ENCODE peak calls at places on chromosomes 7 and 10, in seven cellular contexts. C, Z, W, E, H, Y and Q are unnamed samples. For H3K4me1, the result is how much of the 10 kb centered on the place peaks cover.

GRCh38 chr7:156751319-156751718 is 110.7 kb downstream of the RNF32 start:
- DNase-seq in C (no peak), Z (peak), W (peak), E (no peak), H (no peak), Y (no peak), Q (no peak)

GRCh38 chr7:16918288-16918895 is 36.6 kb upstream of the AGR3 start:
- DNase-seq in C (no peak), Z (peak), W (peak), E (no peak), H (no peak), Y (peak), Q (peak)

GRCh38 chr7:124085168-124085567 is 52.3 kb upstream of the TMEM229A start:
- DNase-seq in C (no peak), Z (no peak), W (no peak), E (no peak), H (no peak), Y (no peak), Q (no peak)

GRCh38 chr7:33686001-33686591 is 219.2 kb upstream of the BMPER start:
- DNase-seq in C (no peak), Z (no peak), W (no peak), E (no peak), H (peak), Y (no peak), Q (no peak)

GRCh38 chr7:143975617-143976016 is 21.0 kb downstream of the OR2F1 start:
- DNase-seq in C (no peak), Z (peak), W (peak), E (no peak), H (no peak), Y (no peak), Q (no peak)

GRCh38 chr10:116742367-116743265 is at the start of gene HSPA12A:
- DNase-seq in C (peak), Z (peak), W (peak), E (peak), H (peak), Y (peak), Q (no peak)

GRCh38 chr10:123537188-123537961 is 128.8 kb upstream of the GPR26 start:
- DNase-seq in C (no peak), Z (no peak), W (no peak), E (no peak), H (no peak), Y (no peak), Q (no peak)

GRCh38 chr7:71984348-71984747 is 427.8 kb downstream of the CALN1 start:
- DNase-seq in C (no peak), Z (no peak), W (no peak), E (no peak), H (no peak), Y (no peak), Q (no peak)

GRCh38 chr10:65394898-65395297 is 1530.9 kb upstream of the LRRTM3 start:
- DNase-seq in C (no peak), Z (no peak), W (no peak), E (no peak), H (no peak), Y (no peak), Q (no peak)

GRCh38 chr7:146235210-146235609 is 118.6 kb downstream of the CNTNAP2 start:
- DNase-seq in C (no peak), Z (no peak), W (no peak), E (no peak), H (no peak), Y (no peak), Q (no peak)

GRCh38 chr10:81957976-81958375 is 83.0 kb downstream of the NRG3 start:
- DNase-seq in C (no peak), Z (no peak), W (no peak), E (no peak), H (no peak), Y (no peak), Q (no peak)

GRCh38 chr7:128112018-128112780 is 81.0 kb upstream of the LRRC4 start:
- DNase-seq in C (peak), Z (no peak), W (no peak), E (no peak), H (no peak), Y (no peak), Q (no peak)

GRCh38 chr7:96691692-96692091 is 18.0 kb downstream of the SEM1 start:
- DNase-seq in C (no peak), Z (no peak), W (no peak), E (no peak), H (no peak), Y (no peak), Q (no peak)

GRCh38 chr7:41257660-41258059 is 445.2 kb downstream of the INHBA start:
- DNase-seq in C (no peak), Z (no peak), W (no peak), E (no peak), H (no peak), Y (no peak), Q (no peak)

GRCh38 chr10:109762556-109762955 is 160.8 kb downstream of the XPNPEP1 start:
- DNase-seq in C (no peak), Z (no peak), W (no peak), E (no peak), H (no peak), Y (no peak), Q (no peak)

GRCh38 chr7:45610660-45611299 is 36.6 kb downstream of the ADCY1 start:
- DNase-seq in C (no peak), Z (no peak), W (no peak), E (no peak), H (no peak), Y (no peak), Q (no peak)

GRCh38 chr7:101166909-101167644 is 1.7 kb upstream of the VGF start:
- DNase-seq in C (no peak), Z (peak), W (no peak), E (no peak), H (no peak), Y (no peak), Q (no peak)

GRCh38 chr10:67668448-67668847 is 27.5 kb downstream of the CTNNA3 start:
- DNase-seq in C (no peak), Z (peak), W (peak), E (no peak), H (no peak), Y (no peak), Q (no peak)

GRCh38 chr10:63518690-63519288 is 2.4 kb upstream of the REEP3 start:
- DNase-seq in C (no peak), Z (no peak), W (no peak), E (no peak), H (no peak), Y (no peak), Q (no peak)

GRCh38 chr10:100579261-100579660 is 43.5 kb downstream of the HIF1AN start:
- DNase-seq in C (no peak), Z (no peak), W (no peak), E (no peak), H (no peak), Y (no peak), Q (no peak)

GRCh38 chr10:133229265-133230022 is 573 bp upstream of the UTF1 start:
- DNase-seq in C (no peak), Z (no peak), W (peak), E (no peak), H (no peak), Y (no peak), Q (no peak)

GRCh38 chr7:141651417-141651816 is 50.5 kb downstream of the DENND11 start:
- DNase-seq in C (peak), Z (no peak), W (no peak), E (no peak), H (no peak), Y (no peak), Q (no peak)

GRCh38 chr7:47557317-47557985 is 24.5 kb downstream of the TNS3 start:
- DNase-seq in C (no peak), Z (peak), W (peak), E (no peak), H (no peak), Y (no peak), Q (no peak)

GRCh38 chr10:47339759-47340612 is 8.2 kb upstream of the RBP3 start:
- DNase-seq in C (peak), Z (no peak), W (no peak), E (no peak), H (no peak), Y (no peak), Q (no peak)

GRCh38 chr7:135877799-135878198 is 99.4 kb downstream of the MTPN start:
- DNase-seq in C (no peak), Z (peak), W (peak), E (no peak), H (no peak), Y (no peak), Q (no peak)

GRCh38 chr10:70266056-70266455 is 17.7 kb downstream of the NPFFR1 start:
- DNase-seq in C (no peak), Z (no peak), W (no peak), E (no peak), H (no peak), Y (no peak), Q (no peak)

GRCh38 chr7:6268909-6269306 is 3.5 kb downstream of the CYTH3 start:
- DNase-seq in C (no peak), Z (no peak), W (no peak), E (no peak), H (no peak), Y (no peak), Q (no peak)

GRCh38 chr10:106795619-106796018 is 368.9 kb downstream of the SORCS1 start:
- DNase-seq in C (no peak), Z (no peak), W (peak), E (peak), H (no peak), Y (peak), Q (no peak)

GRCh38 chr10:103789771-103790201 is 65.6 kb downstream of the SH3PXD2A start:
- DNase-seq in C (no peak), Z (no peak), W (no peak), E (peak), H (no peak), Y (no peak), Q (no peak)

GRCh38 chr10:121664671-121665070 is 66.4 kb upstream of the FGFR2 start:
- DNase-seq in C (no peak), Z (no peak), W (no peak), E (no peak), H (no peak), Y (no peak), Q (no peak)

GRCh38 chr7:135991322-135991721 is 14.2 kb upstream of the MTPN start:
- DNase-seq in C (no peak), Z (no peak), W (no peak), E (no peak), H (no peak), Y (no peak), Q (no peak)

GRCh38 chr10:119370972-119371703 is 163.8 kb downstream of the GRK5 start:
- DNase-seq in C (peak), Z (peak), W (peak), E (peak), H (no peak), Y (no peak), Q (no peak)

GRCh38 chr10:127398140-127398966 is 150.8 kb upstream of the NPS start:
- DNase-seq in C (no peak), Z (peak), W (peak), E (no peak), H (no peak), Y (peak), Q (no peak)

GRCh38 chr7:108627476-108628051 is 57.9 kb downstream of the DNAJB9 start:
- DNase-seq in C (no peak), Z (no peak), W (no peak), E (no peak), H (no peak), Y (no peak), Q (no peak)

DNA sequence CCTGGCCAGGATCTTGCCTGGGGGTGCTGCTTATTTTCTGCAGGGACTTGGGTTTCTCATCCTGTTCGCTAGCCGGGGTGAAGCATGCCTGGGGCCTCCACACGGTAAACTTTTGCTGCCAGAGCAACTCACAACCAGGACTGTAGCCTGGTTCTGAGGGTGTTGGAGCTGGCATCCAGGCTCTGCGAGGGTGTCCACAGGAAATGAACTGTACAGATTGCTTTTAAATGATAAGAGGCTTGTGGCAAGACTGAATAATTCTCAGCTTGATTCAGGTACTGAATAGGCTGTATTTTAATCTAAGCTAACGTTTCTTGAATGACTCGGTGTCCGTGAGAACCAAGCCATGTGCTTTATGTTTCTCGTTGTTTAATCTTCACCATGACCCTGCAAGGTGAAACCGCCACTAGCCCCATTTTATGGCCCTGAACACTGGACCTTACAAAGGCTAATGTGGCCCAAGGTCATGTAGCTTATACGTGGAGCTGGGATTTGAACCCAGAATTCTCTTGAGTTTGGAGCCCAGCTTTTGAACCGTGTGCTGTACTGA is 49.4 kb downstream of the EEPD1 start:
- DNase-seq in C (no peak), Z (no peak), W (no peak), E (no peak), H (no peak), Y (no peak), Q (no peak)
- H3K4me1 ChIP-seq in C (under half), Z (under half), W (under half), E (half or more), H (under half), Y (under half), Q (under half)

GRCh38 chr10:75197906-75198305 is 12.7 kb upstream of the VDAC2 start:
- DNase-seq in C (peak), Z (no peak), W (no peak), E (no peak), H (no peak), Y (no peak), Q (no peak)

GRCh38 chr10:75203724-75204123 is 6.9 kb upstream of the VDAC2 start:
- DNase-seq in C (peak), Z (no peak), W (no peak), E (no peak), H (no peak), Y (no peak), Q (no peak)

GRCh38 chr10:75205908-75206307 is 4.7 kb upstream of the VDAC2 start:
- DNase-seq in C (peak), Z (no peak), W (no peak), E (no peak), H (no peak), Y (no peak), Q (no peak)

GRCh38 chr10:75202321-75203096 is 8.1 kb upstream of the VDAC2 start:
- DNase-seq in C (peak), Z (peak), W (peak), E (peak), H (peak), Y (no peak), Q (no peak)

DNA sequence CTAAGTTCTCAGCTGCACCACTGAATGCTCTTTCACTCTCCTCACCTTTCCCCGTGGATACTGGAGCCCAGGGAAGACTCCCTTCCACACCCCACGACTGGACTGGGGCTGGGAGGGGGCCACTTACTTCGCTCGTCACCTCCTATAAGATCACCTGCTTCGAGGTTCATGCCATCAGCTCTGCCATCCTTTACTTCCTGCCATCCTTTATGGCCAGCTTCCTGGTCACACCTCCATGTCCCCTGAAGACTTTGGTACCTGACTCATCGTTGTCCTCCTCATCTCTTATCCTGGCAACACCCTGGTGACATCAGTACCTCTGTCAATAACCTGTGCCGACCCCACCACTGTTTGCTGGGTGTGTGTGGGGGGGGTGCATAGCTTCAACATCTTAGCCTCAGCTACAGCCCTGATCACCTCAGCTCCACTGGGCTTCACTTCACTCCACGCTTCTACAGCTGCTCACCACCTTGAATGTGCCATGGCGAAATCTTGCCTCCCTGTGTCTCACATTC is 8.7 kb upstream of the VDAC2 start:
- DNase-seq in C (peak), Z (no peak), W (no peak), E (no peak), H (no peak), Y (no peak), Q (no peak)
- H3K27ac ChIP-seq in C (peak), Z (no peak), W (no peak), E (peak), H (no peak), Y (no peak), Q (no peak)

DNA sequence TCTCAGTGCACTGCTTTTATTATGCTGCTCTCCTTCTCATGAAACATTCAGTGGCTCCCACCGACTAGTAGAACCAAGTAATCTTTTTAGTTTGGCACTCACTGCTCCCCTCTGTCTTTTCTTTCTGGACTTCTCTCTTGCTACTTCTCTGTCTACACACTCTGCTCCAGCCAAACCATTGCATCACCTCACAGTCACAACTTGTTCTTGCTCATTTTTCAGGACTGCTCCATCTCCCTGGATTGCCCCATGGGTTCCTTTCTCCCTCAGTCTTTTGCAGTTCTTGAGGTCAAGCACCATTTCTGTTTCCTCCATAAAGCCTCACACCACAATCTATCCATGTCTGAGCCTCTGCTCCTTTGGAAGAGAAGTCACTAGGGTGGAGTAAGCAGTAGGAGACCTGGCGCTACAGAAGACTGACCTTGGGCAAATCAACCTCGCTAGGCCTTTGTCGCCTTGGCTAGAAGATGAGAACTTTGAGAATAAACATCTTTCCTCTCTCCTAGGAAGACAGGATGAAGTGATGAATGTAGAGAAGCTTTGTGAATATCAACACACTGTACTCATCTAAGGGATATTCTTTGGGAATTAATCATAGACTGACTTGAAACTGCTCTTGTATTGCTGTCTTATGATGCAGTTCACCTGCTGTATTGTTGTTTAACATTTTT is 186.2 kb downstream of the LRMDA start:
- DNase-seq in C (no peak), Z (no peak), W (peak), E (no peak), H (no peak), Y (no peak), Q (no peak)
- H3K4me1 ChIP-seq in C (under half), Z (under half), W (under half), E (under half), H (under half), Y (under half), Q (under half)

GRCh38 chr10:51023611-51024010 is 50.7 kb upstream of the PRKG1 start:
- DNase-seq in C (no peak), Z (peak), W (no peak), E (no peak), H (no peak), Y (no peak), Q (no peak)

GRCh38 chr10:51022933-51023585 is 51.2 kb upstream of the PRKG1 start:
- DNase-seq in C (no peak), Z (no peak), W (no peak), E (no peak), H (no peak), Y (no peak), Q (no peak)

GRCh38 chr10:51014680-51015425 is 59.4 kb upstream of the PRKG1 start:
- DNase-seq in C (no peak), Z (peak), W (peak), E (no peak), H (no peak), Y (no peak), Q (no peak)

GRCh38 chr10:51020175-51020574 is 54.1 kb upstream of the PRKG1 start:
- DNase-seq in C (no peak), Z (no peak), W (no peak), E (no peak), H (no peak), Y (no peak), Q (no peak)
- H3K27ac ChIP-seq in C (peak), Z (no peak), W (no peak), E (peak), H (no peak), Y (no peak), Q (no peak)